ENCODE peak calls at places on chromosomes 12 and 14, in four cellular contexts. Z is neuronal stem cell, J is tibial artery, N is adrenal gland. R is an unnamed sample.

GRCh38 chr12:111409403-111410228 is 3.9 kb downstream of the SH2B3 start:
- DNase-seq in Z (no peak), J (peak; percentile 82), N (peak; percentile 87), R (peak; percentile 35)

GRCh38 chr12:71746983-71747611 is 7.6 kb upstream of the RAB21 start:
- DNase-seq in J (no peak), Z (no peak), N (peak; percentile 67), R (no peak)

GRCh38 chr14:49212721-49213120 is 373.5 kb downstream of the RPS29 start:
- DNase-seq in N (no peak), Z (no peak), J (no peak), R (no peak)

GRCh38 chr14:68391292-68392014 is 401.4 kb downstream of the ZFP36L1 start:
- DNase-seq in N (no peak), Z (no peak), J (no peak), R (no peak)

GRCh38 chr14:62988967-62989366 is 56.3 kb downstream of the KCNH5 start:
- DNase-seq in N (no peak), J (no peak), Z (no peak), R (no peak)

GRCh38 chr12:60724984-60725383 is 1129.2 kb downstream of the SLC16A7 start:
- DNase-seq in N (no peak), J (no peak), Z (no peak), R (no peak)

GRCh38 chr12:67674417-67674816 is 25.9 kb downstream of the DYRK2 start:
- DNase-seq in Z (no peak), J (no peak), N (no peak), R (peak; percentile 53)

GRCh38 chr12:24255920-24256635 is 306.6 kb upstream of the SOX5 start:
- DNase-seq in N (no peak), J (no peak), Z (peak; percentile 30), R (no peak)

GRCh38 chr12:67747869-67748760 is 99.6 kb downstream of the DYRK2 start:
- DNase-seq in J (no peak), N (peak; percentile 74), Z (no peak), R (peak; percentile 54)

GRCh38 chr12:77120695-77121094 is 55.3 kb upstream of the E2F7 start:
- DNase-seq in Z (no peak), N (no peak), J (no peak), R (no peak)
- H3K27ac ChIP-seq in Z (no peak overlapping the region), N (no peak overlapping the region), J (no peak overlapping the region), R (no peak overlapping the region)

GRCh38 chr14:93688239-93688666 is 100.0 kb downstream of the PRIMA1 start:
- DNase-seq in J (no peak), N (no peak), Z (peak; percentile 76), R (no peak)
- H3K4me1 ChIP-seq in J (no peaks in the 10 kb centered on the region), N (no peaks in the 10 kb centered on the region), Z (peaks cover 28% of the 10 kb centered on the region), R (no peaks in the 10 kb centered on the region)

GRCh38 chr14:85528080-85528881 is 1.7 kb upstream of the FLRT2 start:
- DNase-seq in J (no peak), N (peak; percentile 60), Z (peak; percentile 51), R (peak; percentile 23)

GRCh38 chr14:85530626-85531025 is 682 bp downstream of the FLRT2 start:
- DNase-seq in Z (peak; percentile 6), N (no peak), J (no peak), R (no peak)

GRCh38 chr14:85527458-85527857 is 2.5 kb upstream of the FLRT2 start:
- DNase-seq in J (no peak), N (no peak), Z (no peak), R (no peak)

GRCh38 chr14:85529803-85530574 is at the start of gene FLRT2:
- DNase-seq in N (peak; percentile 60), J (peak; percentile 80), Z (peak; percentile 23), R (peak; percentile 57)

DNA sequence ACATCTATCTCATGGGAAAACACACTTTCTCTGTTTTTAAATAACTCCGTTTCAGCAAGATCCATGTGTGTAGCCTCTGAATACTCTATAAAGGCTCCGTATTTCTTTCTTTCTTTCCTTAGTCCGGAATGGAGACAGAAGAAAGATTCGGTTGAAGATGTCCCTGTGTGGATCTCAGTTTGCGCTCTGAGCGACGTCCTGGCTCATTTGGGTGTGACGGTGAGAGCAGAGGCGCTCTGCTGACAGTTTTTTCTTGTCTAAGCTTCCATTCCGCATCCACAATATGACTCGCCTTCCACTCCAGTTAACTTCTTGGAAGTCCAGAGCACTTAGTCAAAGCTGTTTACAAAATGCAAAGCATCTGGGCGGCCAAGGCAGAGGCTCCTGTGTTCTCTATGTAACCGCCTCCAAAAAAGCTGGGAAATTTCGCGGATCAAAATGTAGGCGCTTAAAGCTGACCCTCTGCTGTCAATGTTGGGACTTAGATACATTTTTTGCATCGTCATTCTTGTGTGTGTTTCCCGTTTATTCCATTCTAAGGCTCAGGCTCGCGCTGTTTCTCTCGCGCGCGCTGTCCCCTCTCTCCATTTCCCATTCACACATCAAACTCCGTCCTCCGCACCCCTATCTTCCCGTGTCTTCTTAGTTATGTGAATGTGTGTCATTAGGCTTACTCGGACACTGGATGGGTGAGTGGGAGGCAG is 910 bp upstream of the FLRT2 start:
- DNase-seq in N (no peak), Z (peak; percentile 35), J (no peak), R (peak; percentile 7)
- H3K27me3 ChIP-seq in N (peaks cover 13% of the 10 kb centered on the region), Z (peaks cover 2% of the 10 kb centered on the region), J (peaks cover 40% of the 10 kb centered on the region), R (no peaks in the 10 kb centered on the region)

DNA sequence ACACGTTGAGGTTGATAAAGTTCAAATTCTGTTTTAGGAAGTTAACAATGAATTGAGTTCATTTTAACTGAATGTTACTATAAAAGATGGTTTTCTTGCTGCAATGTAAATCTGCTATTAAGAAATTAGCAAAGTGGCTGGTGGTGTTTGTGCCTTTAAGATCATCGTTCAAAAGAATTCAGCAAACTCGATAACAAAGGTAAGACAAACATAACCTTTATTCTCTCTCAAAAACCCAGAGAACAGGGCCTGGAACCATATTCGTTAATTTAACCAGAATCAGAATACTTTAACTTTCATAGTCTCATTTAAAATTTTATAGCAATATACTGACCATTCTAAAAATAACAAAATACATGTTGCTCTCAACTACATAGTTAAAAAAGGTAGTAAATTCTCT is 3.4 kb downstream of the TMEM30B start:
- DNase-seq in Z (no peak), J (no peak), N (no peak), R (no peak)
- H3K27ac ChIP-seq in Z (no peak overlapping the region), J (no peak overlapping the region), N (no peak overlapping the region), R (no peak overlapping the region)

GRCh38 chr12:104480012-104480411 is 23.3 kb downstream of the CHST11 start:
- DNase-seq in J (no peak), Z (no peak), N (no peak), R (no peak)

GRCh38 chr12:104480826-104481457 is 24.2 kb downstream of the CHST11 start:
- DNase-seq in Z (no peak), J (peak; percentile 78), N (peak; percentile 77), R (peak; percentile 51)

GRCh38 chr12:104479141-104479662 is 22.5 kb downstream of the CHST11 start:
- DNase-seq in N (no peak), Z (no peak), J (no peak), R (no peak)

GRCh38 chr12:104482748-104483147 is 26.0 kb downstream of the CHST11 start:
- DNase-seq in J (no peak), Z (no peak), N (no peak), R (no peak)

DNA sequence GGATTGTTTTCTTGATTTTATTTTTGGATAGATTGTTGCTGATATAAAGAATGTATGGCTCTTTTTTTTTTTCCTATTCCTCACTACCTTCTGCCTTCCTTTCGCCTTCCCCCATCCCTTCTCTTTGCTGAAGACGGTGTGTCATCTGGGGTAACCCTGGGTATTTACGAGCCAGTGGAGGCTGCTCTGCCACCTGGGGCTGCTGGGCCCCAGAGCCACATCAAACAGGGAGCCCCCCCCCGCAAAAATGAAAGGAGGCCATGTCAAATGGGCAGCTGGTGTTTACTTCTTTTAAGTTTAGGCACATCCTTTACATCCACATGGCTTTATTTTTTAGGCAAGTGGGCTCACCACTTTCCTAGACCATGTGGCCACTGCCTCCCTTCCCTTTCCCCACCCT is 25.4 kb downstream of the CHST11 start:
- DNase-seq in J (no peak), N (no peak), Z (no peak), R (no peak)
- H3K4me1 ChIP-seq in J (peaks cover 5% of the 10 kb centered on the region), N (peaks cover 23% of the 10 kb centered on the region), Z (peaks cover 3% of the 10 kb centered on the region), R (no peaks in the 10 kb centered on the region)